ENCODE peak calls at places on chromosomes 16 and 17, in eight cellular contexts. G, Z, Y, C, K, E, N and S are unnamed samples. For H3K9me3, the result is how much of the 10 kb centered on the place peaks cover.

GRCh38 chr16:4694664-4695451 is 1.5 kb downstream of the NUDT16L1 start:
- DNase-seq in G (no peak), Z (peak), Y (no peak), C (no peak), K (no peak), E (peak), N (no peak), S (no peak)

GRCh38 chr17:7582401-7583252 is 1.0 kb upstream of the MPDU1 start:
- DNase-seq in G (no peak), Z (no peak), Y (no peak), C (no peak), K (peak), E (peak), N (no peak), S (no peak)

GRCh38 chr17:78356163-78356713 is 3.6 kb downstream of the SOCS3 start:
- DNase-seq in G (peak), Z (peak), Y (peak), C (peak), K (no peak), E (peak), N (peak), S (no peak)

GRCh38 chr17:55225237-55225636 is 39.5 kb upstream of the HLF start:
- DNase-seq in G (no peak), Z (no peak), Y (no peak), C (no peak), K (no peak), E (no peak), N (no peak), S (no peak)

GRCh38 chr16:30075503-30076275 is at the start of gene PPP4C:
- DNase-seq in G (peak), Z (peak), Y (peak), C (peak), K (peak), E (peak), N (peak), S (peak)

GRCh38 chr16:78437352-78437968 is 338.0 kb downstream of the WWOX start:
- DNase-seq in G (peak), Z (no peak), Y (peak), C (peak), K (no peak), E (no peak), N (peak), S (peak)

GRCh38 chr17:37338847-37339246 is 36.9 kb upstream of the C17orf78 start:
- DNase-seq in G (no peak), Z (no peak), Y (no peak), C (no peak), K (no peak), E (no peak), N (no peak), S (no peak)

GRCh38 chr17:40530988-40531971 is 29.9 kb upstream of the TNS4 start:
- DNase-seq in G (no peak), Z (no peak), Y (no peak), C (no peak), K (no peak), E (no peak), N (peak), S (no peak)

GRCh38 chr17:72487731-72488325 is 367.0 kb downstream of the SOX9 start:
- DNase-seq in G (no peak), Z (no peak), Y (no peak), C (no peak), K (no peak), E (no peak), N (no peak), S (no peak)

GRCh38 chr16:71923941-71924690 is 28.8 kb downstream of the IST1 start:
- DNase-seq in G (no peak), Z (no peak), Y (no peak), C (peak), K (no peak), E (no peak), N (no peak), S (no peak)

GRCh38 chr17:33200587-33200986 is 92.5 kb downstream of the ASIC2 start:
- DNase-seq in G (no peak), Z (no peak), Y (peak), C (peak), K (no peak), E (no peak), N (no peak), S (no peak)

GRCh38 chr17:20010886-20011402 is 1.8 kb downstream of the SPECC1 start:
- DNase-seq in G (no peak), Z (no peak), Y (no peak), C (no peak), K (no peak), E (no peak), N (no peak), S (no peak)

GRCh38 chr17:962166-962565 is 17.4 kb downstream of the NXN start:
- DNase-seq in G (no peak), Z (no peak), Y (no peak), C (no peak), K (no peak), E (no peak), N (no peak), S (no peak)

GRCh38 chr16:70349783-70350182 is 3.1 kb downstream of the DDX19A start:
- DNase-seq in G (no peak), Z (no peak), Y (no peak), C (peak), K (no peak), E (no peak), N (no peak), S (no peak)

GRCh38 chr17:29577778-29578211 is 9.3 kb downstream of the TP53I13 start:
- DNase-seq in G (no peak), Z (peak), Y (peak), C (no peak), K (no peak), E (no peak), N (no peak), S (no peak)

DNA sequence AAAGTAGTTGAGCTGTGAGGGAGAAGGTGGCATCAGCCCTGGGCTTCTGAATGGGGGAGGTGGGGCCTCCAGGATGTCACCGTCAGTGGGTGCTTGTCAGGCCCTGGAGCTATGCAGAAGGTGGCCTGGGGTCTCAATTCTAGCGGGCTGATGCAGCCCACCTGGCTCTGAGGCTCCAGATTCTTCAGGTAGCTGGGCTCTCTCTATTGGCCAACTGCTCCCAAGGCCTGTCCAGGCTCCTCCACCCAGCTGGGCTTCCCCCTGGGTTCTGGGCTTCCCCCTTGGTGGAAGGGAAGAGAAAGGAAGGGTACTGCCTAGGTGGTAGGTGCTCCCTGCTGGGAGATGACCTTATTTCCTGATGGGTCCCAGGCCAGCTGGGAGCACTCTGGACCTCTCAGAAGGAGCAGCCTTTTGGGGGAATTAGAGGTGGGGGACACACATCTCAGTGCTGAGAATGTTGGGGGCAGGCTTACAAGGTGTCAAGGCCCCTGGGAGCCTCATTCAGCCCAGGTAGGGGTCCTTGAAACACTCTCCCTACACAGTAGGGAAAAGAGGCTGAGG is 1728.3 kb downstream of the TP53TG3F start:
- DNase-seq in G (no peak), Z (no peak), Y (no peak), C (no peak), K (no peak), E (no peak), N (no peak), S (no peak)
- H3K9me3 ChIP-seq in G (half or more), Z (under half), Y (under half), C (under half), K (under half), E (under half), N (under half), S (under half)

DNA sequence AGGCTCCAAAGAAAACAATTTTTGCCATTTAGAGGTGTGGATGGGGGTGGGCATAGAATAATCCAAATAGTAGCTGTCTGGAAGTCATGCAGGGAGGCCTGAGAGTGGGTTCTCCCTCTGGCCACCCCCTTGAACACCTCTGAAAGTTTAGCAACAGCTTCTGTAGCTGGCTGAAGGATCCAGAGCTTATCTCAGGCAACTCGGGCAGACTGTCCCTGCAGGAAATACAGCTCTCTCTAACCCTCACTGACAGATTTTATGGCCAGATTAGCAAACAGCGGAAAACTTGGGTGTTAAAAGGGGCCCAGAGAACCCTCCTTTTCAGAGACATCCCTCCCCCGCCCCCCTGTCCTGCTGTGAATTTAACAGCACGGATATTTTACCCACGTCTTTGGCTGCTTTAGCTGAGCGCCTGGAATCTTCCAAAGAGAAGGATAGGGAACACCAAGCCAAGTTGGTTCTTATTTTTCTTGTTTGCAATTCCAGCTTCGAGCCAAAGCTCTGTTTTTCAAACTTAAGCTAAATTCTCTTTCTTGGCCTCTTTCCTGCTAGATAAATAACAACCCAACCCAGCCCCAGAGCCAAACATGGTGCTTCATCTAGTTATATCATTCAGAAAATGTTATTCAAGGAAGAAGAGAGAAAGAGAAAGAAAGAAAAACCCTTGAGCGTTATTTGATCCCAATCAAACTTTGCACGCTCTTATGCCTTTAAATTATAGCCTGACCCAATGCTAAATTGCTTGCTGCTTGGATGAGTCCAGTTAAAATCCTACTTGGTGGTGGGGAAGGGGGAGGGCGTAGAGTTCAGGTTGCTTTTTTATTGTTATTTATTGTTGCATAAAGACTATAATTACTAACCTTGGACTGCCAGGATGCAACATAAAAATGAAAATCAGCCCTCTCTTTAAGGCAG is 2.3 kb upstream of the HOXB2 start:
- DNase-seq in G (no peak), Z (no peak), Y (peak), C (no peak), K (no peak), E (no peak), N (no peak), S (no peak)
- H3K4me3 ChIP-seq in G (no peak), Z (peak), Y (peak), C (no peak), K (no peak), E (peak), N (peak), S (no peak)

DNA sequence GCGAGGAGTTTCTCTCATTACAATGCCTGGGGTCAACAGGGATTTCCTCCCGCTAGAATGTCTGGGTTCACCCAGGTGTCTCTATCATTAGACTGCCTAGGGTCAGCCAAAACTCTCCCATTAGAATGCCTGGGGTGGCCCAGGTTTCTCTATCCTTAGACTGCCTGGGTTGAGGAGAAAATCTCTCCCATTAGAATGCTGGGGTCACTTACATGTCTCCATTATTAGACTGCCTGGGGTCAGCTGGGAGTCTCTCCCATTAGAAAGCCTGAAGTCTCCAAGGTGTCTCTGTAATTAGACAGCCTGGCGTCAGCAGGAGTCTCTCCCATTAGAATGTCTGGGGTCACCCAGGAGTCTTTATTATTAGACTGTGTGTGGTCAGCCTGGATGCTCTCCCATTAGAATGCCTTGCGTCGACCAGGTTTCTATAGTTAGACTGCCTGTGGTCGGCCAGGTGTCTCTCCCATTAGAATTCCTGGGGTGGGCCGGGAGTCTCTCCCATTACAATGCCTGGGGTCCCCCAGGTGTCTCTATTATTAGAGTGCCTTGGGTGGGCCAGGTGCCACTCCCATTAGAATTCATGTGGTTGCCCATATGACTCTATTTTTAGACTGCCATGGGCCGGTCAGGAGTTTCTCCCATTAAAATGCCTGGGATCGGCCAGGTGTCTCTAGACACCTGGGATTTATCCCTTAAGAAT is 2272.1 kb downstream of the TP53TG3F start:
- DNase-seq in G (no peak), Z (no peak), Y (no peak), C (no peak), K (no peak), E (no peak), N (no peak), S (no peak)
- H3K9me3 ChIP-seq in G (under half), Z (under half), Y (under half), C (under half), K (under half), E (under half), N (under half), S (under half)

DNA sequence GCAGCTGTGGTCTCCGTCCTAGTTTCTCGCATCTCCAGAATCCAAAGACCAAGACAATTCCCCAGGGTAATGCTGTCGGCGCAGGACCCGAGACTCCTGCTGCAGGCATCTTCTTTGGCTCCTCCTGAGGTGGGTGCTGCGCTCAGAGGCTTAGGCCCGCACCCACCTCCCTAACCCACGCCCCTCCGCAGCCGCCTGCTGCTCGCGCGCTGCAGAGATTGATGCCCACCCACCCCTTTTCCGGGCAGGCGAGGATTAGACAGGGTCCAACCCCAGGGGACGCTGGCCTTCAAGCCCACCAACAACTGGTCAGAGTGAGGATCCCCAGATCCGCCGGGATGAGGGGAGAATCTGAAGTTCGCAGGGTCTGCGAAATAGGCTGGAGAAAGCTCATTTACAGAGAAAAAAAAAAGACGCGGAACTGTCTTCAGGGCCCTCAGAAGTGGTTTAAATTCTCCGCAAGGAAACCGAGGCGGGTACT is 27.9 kb downstream of the SLFN11 start:
- DNase-seq in G (no peak), Z (no peak), Y (no peak), C (no peak), K (no peak), E (no peak), N (no peak), S (no peak)
- H3K4me3 ChIP-seq in G (no peak), Z (peak), Y (no peak), C (peak), K (peak), E (peak), N (peak), S (peak)

GRCh38 chr16:11896776-11897175 is 19.0 kb downstream of the GSPT1 start:
- DNase-seq in G (no peak), Z (no peak), Y (peak), C (no peak), K (no peak), E (no peak), N (no peak), S (no peak)
- H3K9me3 ChIP-seq in G (under half), Z (under half), Y (under half), C (under half), K (under half), E (under half), N (under half), S (under half)